ENCODE peak calls at places on chromosomes 6 and 20, in six cellular contexts. G, C, M, L, H and A are unnamed samples.

GRCh38 chr6:11525468-11526155 is 11.9 kb upstream of the TMEM170B start:
- DNase-seq in G (no peak), C (peak; percentile 34), M (no peak), L (peak; percentile 91), H (peak; percentile 63), A (no peak)

GRCh38 chr6:94074764-94075163 is 655.4 kb upstream of the EPHA7 start:
- DNase-seq in G (no peak), C (no peak), M (no peak), L (no peak), H (no peak), A (no peak)

GRCh38 chr20:20624914-20625313 is 87.5 kb downstream of the RALGAPA2 start:
- DNase-seq in G (peak; percentile 50), C (no peak), M (no peak), L (no peak), H (no peak), A (no peak)

GRCh38 chr6:1162367-1163275 is 149.3 kb upstream of the FOXQ1 start:
- DNase-seq in G (no peak), C (no peak), M (no peak), L (peak; percentile 6), H (no peak), A (no peak)

GRCh38 chr20:6664574-6664973 is 102.9 kb upstream of the BMP2 start:
- DNase-seq in G (no peak), C (no peak), M (no peak), L (no peak), H (no peak), A (no peak)

GRCh38 chr20:54122189-54122588 is 51.6 kb downstream of the CYP24A1 start:
- DNase-seq in G (no peak), C (no peak), M (no peak), L (peak; percentile 42), H (no peak), A (no peak)

GRCh38 chr6:106757267-106757666 is 127.9 kb downstream of the QRSL1 start:
- DNase-seq in G (no peak), C (no peak), M (no peak), L (no peak), H (no peak), A (no peak)

GRCh38 chr6:125844989-125845388 is 54.2 kb downstream of the NCOA7 start:
- DNase-seq in G (no peak), C (peak; percentile 45), M (no peak), L (peak; percentile 67), H (no peak), A (no peak)

GRCh38 chr6:6920984-6921313 is 186.8 kb upstream of the RREB1 start:
- DNase-seq in G (peak; percentile 74), C (no peak), M (no peak), L (no peak), H (no peak), A (no peak)

GRCh38 chr6:120431841-120432240 is 902.4 kb downstream of the TBC1D32 start:
- DNase-seq in G (no peak), C (no peak), M (no peak), L (no peak), H (no peak), A (no peak)

GRCh38 chr6:41288025-41288777 is 1.7 kb upstream of the TREM1 start:
- DNase-seq in G (no peak), C (no peak), M (no peak), L (peak; percentile 18), H (no peak), A (no peak)

DNA sequence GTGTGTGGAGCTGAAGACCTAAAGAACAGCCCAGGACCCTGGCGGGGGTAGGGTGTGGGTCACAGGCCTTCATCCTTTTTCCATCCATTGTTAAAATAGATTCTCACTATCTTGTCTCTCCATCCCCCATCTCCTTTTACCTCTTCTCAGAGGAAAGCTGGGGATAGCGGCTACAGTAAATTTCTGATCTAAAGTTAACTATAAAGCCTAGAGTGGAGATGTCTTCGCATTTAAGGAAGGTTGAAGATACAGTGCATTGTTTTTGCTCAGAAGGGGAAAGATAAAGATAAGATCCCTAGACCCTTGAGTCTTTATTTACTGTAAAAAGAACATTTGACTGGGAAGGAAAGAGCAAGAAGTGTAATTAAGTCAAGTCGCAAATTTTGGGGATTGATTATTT is 8.6 kb downstream of the FOXA2 start:
- DNase-seq in G (no peak), C (no peak), M (no peak), L (no peak), H (no peak), A (no peak)
- H3K27me3 ChIP-seq in G (peaks cover 99% of the 10 kb centered on the region), C (peaks cover 99% of the 10 kb centered on the region), M (peaks cover 9% of the 10 kb centered on the region), L (peaks cover 100% of the 10 kb centered on the region), H (peaks cover 2% of the 10 kb centered on the region), A (peaks cover 61% of the 10 kb centered on the region)

DNA sequence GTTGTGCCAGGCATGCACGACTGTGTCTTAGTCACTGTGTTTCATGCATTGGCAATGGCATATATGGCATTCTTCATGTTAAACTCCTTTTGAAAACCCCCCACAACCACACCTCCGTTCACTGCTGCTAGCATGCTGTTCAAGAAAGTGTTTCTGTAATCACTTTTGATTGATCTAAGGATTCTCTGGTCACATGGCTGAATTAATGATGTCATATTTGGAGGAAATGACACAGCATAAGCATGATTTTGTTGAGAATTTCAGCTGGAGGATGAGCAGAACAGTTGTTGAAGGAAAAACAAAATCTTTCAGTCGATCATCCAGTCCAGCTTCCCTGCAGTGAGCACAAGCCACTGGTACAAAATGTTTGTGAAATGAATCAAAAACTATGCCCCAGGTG is 203.5 kb upstream of the ECI2 start:
- DNase-seq in G (no peak), C (no peak), M (no peak), L (no peak), H (no peak), A (no peak)
- H3K27me3 ChIP-seq in G (peaks cover 4% of the 10 kb centered on the region), C (no peaks in the 10 kb centered on the region), M (no peaks in the 10 kb centered on the region), L (no peaks in the 10 kb centered on the region), H (no peaks in the 10 kb centered on the region), A (no peaks in the 10 kb centered on the region)

DNA sequence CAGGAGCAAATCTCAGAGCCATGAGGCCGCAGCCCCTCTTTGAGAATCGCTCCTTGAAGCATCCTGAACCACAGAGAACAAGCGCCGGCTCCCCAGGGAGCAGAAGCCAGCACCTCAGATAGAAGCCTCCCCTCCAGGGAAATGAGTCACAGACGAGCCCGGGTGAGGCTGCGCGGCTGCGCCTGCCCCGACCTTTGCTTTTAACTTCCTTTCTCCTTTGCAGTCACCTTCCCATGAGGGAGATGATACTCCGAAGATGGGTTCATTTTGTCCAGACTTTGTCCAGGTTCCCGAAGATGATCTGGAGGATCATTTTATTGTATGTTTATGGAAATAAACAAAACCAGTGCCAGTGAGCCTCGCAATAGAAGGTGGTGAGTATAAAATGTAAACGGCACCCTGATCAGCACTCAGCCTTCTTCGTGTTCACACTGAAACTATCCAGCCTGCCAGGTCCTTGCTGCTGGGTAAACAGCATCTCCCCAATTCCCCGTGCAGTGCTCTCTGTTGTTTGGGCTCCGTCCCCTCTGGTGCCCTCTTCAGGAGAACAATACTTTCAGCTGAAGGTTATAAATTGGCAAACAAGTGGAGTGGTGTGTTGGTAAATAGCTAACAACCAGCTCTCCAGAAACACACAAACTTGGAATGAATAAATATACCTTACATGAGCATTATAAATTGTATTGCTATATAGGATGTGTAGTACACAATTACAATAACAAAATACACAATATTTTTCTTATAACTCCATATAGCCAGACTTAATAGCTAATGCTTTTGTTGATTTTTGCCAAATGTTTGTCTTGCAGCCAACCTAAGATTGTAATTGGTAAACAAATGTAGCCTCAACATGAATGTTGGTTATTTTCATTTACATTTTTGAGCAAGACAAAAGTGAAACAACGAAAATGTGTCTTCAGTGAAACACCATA is 41.4 kb upstream of the TMEM181 start:
- DNase-seq in G (peak; percentile 63), C (peak; percentile 62), M (no peak), L (peak; percentile 89), H (no peak), A (peak; percentile 43)
- H3K27me3 ChIP-seq in G (peaks cover 43% of the 10 kb centered on the region), C (peaks cover 40% of the 10 kb centered on the region), M (no peaks in the 10 kb centered on the region), L (no peaks in the 10 kb centered on the region), H (no peaks in the 10 kb centered on the region), A (no peaks in the 10 kb centered on the region)

DNA sequence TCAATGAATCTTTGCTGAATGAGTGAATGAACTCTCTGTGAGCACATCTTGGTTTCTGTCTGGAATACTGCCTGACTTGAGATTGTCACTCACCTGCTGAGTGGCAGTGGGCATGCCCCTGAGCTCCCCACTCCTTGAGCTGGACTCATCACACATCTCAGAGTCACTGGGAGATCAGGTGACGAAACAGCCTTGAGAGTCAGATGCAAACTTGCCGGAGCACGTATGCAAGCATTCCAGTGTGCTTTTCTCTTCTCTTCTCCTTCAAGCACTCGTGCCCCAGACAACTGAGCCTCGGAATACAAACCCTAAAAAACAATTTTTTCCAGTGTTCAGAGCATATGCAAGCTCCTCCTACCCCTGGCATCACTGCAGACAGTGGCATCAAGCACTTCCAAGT is 9.4 kb upstream of the BMP7 start:
- DNase-seq in G (no peak), C (no peak), M (no peak), L (no peak), H (no peak), A (no peak)
- H3K27me3 ChIP-seq in G (peaks cover 49% of the 10 kb centered on the region), C (peaks cover 28% of the 10 kb centered on the region), M (no peaks in the 10 kb centered on the region), L (no peaks in the 10 kb centered on the region), H (no peaks in the 10 kb centered on the region), A (no peaks in the 10 kb centered on the region)

DNA sequence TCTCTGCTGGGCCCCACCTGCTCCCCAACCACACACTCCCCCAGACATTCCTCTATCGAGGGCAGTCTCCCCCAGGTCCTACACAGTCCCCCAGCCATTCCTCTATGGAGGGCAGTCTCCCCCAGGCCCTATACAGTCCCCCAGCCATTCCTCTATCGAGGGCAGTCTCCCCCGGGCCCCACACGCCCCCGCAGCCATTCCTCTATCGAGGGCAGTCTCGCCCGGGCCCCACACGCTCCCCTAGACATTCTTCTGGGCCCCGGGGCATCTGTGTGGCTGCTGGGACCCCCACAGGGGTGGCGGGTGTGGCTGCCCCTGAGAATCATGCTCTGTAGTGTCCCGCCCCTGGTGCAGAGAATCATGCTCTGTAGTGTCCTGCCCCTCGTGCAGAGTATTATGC is 43.6 kb upstream of the BHLHE23 start:
- DNase-seq in G (no peak), C (peak; percentile 5), M (no peak), L (no peak), H (peak; percentile 10), A (no peak)
- H3K27me3 ChIP-seq in G (peaks cover 93% of the 10 kb centered on the region), C (peaks cover 37% of the 10 kb centered on the region), M (no peaks in the 10 kb centered on the region), L (peaks cover 9% of the 10 kb centered on the region), H (peaks cover 2% of the 10 kb centered on the region), A (peaks cover 20% of the 10 kb centered on the region)

DNA sequence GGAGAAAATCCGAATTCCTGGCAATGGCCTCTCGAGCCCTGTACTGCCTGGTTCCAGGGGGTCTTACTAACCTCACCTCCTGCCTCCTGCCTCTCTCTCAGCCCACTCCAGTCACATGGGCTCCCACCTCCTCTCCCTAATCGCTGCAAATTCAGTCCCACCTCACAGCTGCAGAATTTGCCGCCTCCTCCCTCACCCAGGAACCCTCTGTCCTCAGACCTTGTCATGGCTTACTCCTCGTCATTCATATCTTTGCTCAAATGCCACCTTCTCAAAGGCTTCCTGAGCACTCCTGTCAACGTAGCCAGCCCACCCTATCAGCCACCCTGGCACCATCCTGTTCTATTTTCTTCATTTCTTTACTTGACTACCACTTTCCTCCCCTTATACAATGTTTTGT is 89.0 kb downstream of the SLC2A10 start:
- DNase-seq in G (no peak), C (no peak), M (no peak), L (no peak), H (no peak), A (no peak)
- H3K27me3 ChIP-seq in G (peaks cover 40% of the 10 kb centered on the region), C (peaks cover 46% of the 10 kb centered on the region), M (no peaks in the 10 kb centered on the region), L (peaks cover under 1% of the 10 kb centered on the region), H (no peaks in the 10 kb centered on the region), A (peaks cover 46% of the 10 kb centered on the region)

DNA sequence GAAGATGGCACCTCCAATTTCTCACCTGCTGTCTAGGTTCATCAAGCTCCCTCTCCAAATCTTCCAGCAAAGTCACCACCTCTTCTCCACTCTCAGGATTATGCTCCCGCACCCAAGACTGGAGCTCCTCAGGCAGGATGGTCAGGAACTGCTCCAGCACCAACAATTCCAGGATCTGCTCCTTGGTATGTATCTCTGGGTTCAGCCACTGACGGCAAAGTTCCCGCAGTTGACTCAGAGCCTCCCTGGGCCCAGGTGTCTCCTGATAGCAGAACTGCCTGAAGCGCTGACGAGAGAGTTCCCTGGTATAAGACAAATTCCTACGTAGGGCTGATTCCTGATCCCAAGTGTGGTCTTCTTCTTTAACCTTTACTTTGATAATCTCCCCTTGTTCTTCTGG is 60.6 kb downstream of the GPX5 start:
- DNase-seq in G (no peak), C (no peak), M (no peak), L (no peak), H (no peak), A (no peak)
- H3K27me3 ChIP-seq in G (peaks cover 66% of the 10 kb centered on the region), C (peaks cover 86% of the 10 kb centered on the region), M (peaks cover 23% of the 10 kb centered on the region), L (no peaks in the 10 kb centered on the region), H (peaks cover 1% of the 10 kb centered on the region), A (peaks cover 3% of the 10 kb centered on the region)